ENCODE peak calls at places on chromosomes 16 and 17, in nine cellular contexts. B, M, X, V, T, O, G, J and S are unnamed samples.

GRCh38 chr16:14560523-14560922 is 69.5 kb downstream of the PARN start:
- DNase-seq in B (no peak), M (no peak), X (no peak), V (no peak), T (no peak), O (no peak), G (no peak), J (no peak), S (no peak)

GRCh38 chr17:36859701-36860100 is 77.6 kb upstream of the LHX1 start:
- DNase-seq in B (no peak), M (no peak), X (no peak), V (no peak), T (no peak), O (no peak), G (no peak), J (no peak), S (no peak)

GRCh38 chr16:55294129-55294528 is 29.9 kb upstream of the IRX6 start:
- DNase-seq in B (no peak), M (no peak), X (no peak), V (no peak), T (no peak), O (no peak), G (no peak), J (no peak), S (peak; percentile 25)

GRCh38 chr17:77471984-77472836 is 331.4 kb downstream of the SEC14L1 start:
- DNase-seq in B (no peak), M (peak; percentile 81), X (no peak), V (no peak), T (peak; percentile 64), O (peak; percentile 77), G (peak; percentile 54), J (no peak), S (peak; percentile 63)

GRCh38 chr17:43608313-43608712 is 53.4 kb downstream of the MEOX1 start:
- DNase-seq in B (no peak), M (no peak), X (peak; percentile 42), V (no peak), T (no peak), O (peak; percentile 27), G (peak; percentile 54), J (no peak), S (no peak)

GRCh38 chr16:86100205-86101134 is 201.5 kb downstream of the IRF8 start:
- DNase-seq in B (no peak), M (no peak), X (no peak), V (no peak), T (no peak), O (peak; percentile 30), G (no peak), J (no peak), S (no peak)

GRCh38 chr17:45431531-45432404 is 902 bp downstream of the ARHGAP27 start:
- DNase-seq in B (peak; percentile 66), M (peak; percentile 93), X (peak; percentile 78), V (peak; percentile 37), T (peak; percentile 92), O (no peak), G (peak; percentile 79), J (peak; percentile 52), S (peak; percentile 84)

GRCh38 chr17:74739227-74739831 is 2.3 kb downstream of the RAB37 start:
- DNase-seq in B (no peak), M (no peak), X (no peak), V (no peak), T (no peak), O (no peak), G (no peak), J (no peak), S (peak; percentile 64)

GRCh38 chr16:30757316-30757715 is 4.5 kb downstream of the CFAP119 start:
- DNase-seq in B (no peak), M (no peak), X (no peak), V (no peak), T (no peak), O (no peak), G (no peak), J (no peak), S (no peak)

GRCh38 chr16:1857433-1858097 is 14.4 kb downstream of the MEIOB start:
- DNase-seq in B (no peak), M (no peak), X (no peak), V (no peak), T (no peak), O (no peak), G (no peak), J (no peak), S (no peak)

GRCh38 chr16:86834451-86835035 is 256.2 kb downstream of the FOXL1 start:
- DNase-seq in B (no peak), M (peak; percentile 69), X (no peak), V (no peak), T (no peak), O (peak; percentile 55), G (no peak), J (no peak), S (peak; percentile 25)

GRCh38 chr16:48030926-48031325 is 124.9 kb downstream of the ABCC12 start:
- DNase-seq in B (no peak), M (no peak), X (no peak), V (no peak), T (no peak), O (no peak), G (no peak), J (no peak), S (no peak)

GRCh38 chr16:6643083-6643686 is 689.5 kb upstream of the RBFOX1 start:
- DNase-seq in B (peak; percentile 19), M (peak; percentile 57), X (peak; percentile 25), V (no peak), T (no peak), O (peak; percentile 57), G (peak; percentile 71), J (no peak), S (peak; percentile 55)

GRCh38 chr17:73189417-73190099 is 3.3 kb upstream of the COG1 start:
- DNase-seq in B (no peak), M (peak; percentile 66), X (no peak), V (no peak), T (no peak), O (peak; percentile 69), G (peak; percentile 13), J (no peak), S (peak; percentile 61)

GRCh38 chr17:53278466-53278865 is 544.3 kb upstream of the KIF2B start:
- DNase-seq in B (no peak), M (no peak), X (no peak), V (no peak), T (no peak), O (no peak), G (no peak), J (no peak), S (no peak)